ENCODE peak calls at places on chromosomes 12 and 14, in five cellular contexts. X is stimulated activated CD8-positive, alpha-beta memory T cell treated with anti-CD3 and anti-CD28 coated beads, Interleukin-15, amount 100 ng/mL, for 24 hours; W is ELF-1; V is GM20000; O is iris pigment epithelial cell. Z is an unnamed sample.

GRCh38 chr14:96470331-96470730 is 31.9 kb upstream of the PAPOLA start:
- DNase-seq in W (no peak), X (no peak), O (no peak), V (no peak), Z (no peak)

GRCh38 chr12:96271469-96272199 is 77.5 kb downstream of the ELK3 start:
- DNase-seq in W (no peak), O (no peak), X (no peak), V (no peak), Z (no peak)

GRCh38 chr12:106552228-106552627 is 30.6 kb upstream of the RFX4 start:
- DNase-seq in O (no peak), X (no peak), W (no peak), V (no peak), Z (no peak)

GRCh38 chr14:59845245-59845644 is 25.3 kb downstream of the RTN1 start:
- DNase-seq in V (no peak), X (no peak), O (no peak), W (no peak), Z (no peak)

GRCh38 chr12:85803231-85803630 is 33.0 kb downstream of the RASSF9 start:
- DNase-seq in V (no peak), W (no peak), X (no peak), O (no peak), Z (no peak)

GRCh38 chr14:20530771-20531571 is 25.6 kb downstream of the RNASE10 start:
- DNase-seq in V (peak; percentile 59), W (peak; percentile 60), O (peak; percentile 75), X (peak; percentile 9), Z (peak; percentile 50)

GRCh38 chr12:6461401-6462233 is 8.9 kb downstream of the VAMP1 start:
- DNase-seq in X (no peak), V (peak; percentile 82), O (peak; percentile 36), W (no peak), Z (peak; percentile 82)

GRCh38 chr12:6840428-6841138 is at the start of gene GNB3:
- DNase-seq in X (no peak), V (no peak), O (no peak), W (no peak), Z (no peak)

GRCh38 chr12:111363578-111363977 is 5.3 kb downstream of the PHETA1 start:
- DNase-seq in W (no peak), V (no peak), O (peak; percentile 82), X (no peak), Z (no peak)

GRCh38 chr12:107536613-107537012 is 149.0 kb upstream of the PWP1 start:
- DNase-seq in W (no peak), X (no peak), V (no peak), O (no peak), Z (no peak)

GRCh38 chr12:52280796-52281560 is 6.5 kb downstream of the KRT86 start:
- DNase-seq in O (peak; percentile 96), V (no peak), W (peak; percentile 36), X (no peak), Z (no peak)

GRCh38 chr14:102668291-102668873 is 75.9 kb downstream of the RCOR1 start:
- DNase-seq in W (no peak), X (no peak), V (no peak), O (no peak), Z (no peak)

GRCh38 chr12:2417761-2418160 is 365.0 kb downstream of the CACNA1C start:
- DNase-seq in W (peak; percentile 23), O (no peak), X (no peak), V (no peak), Z (no peak)

GRCh38 chr14:22420598-22421186 is 168.3 kb downstream of the DAD1 start:
- DNase-seq in X (no peak), W (no peak), O (no peak), V (no peak), Z (no peak)

GRCh38 chr12:95277139-95277538 is 59.5 kb downstream of the VEZT start:
- DNase-seq in X (no peak), V (no peak), O (peak; percentile 88), W (no peak), Z (no peak)

GRCh38 chr12:62827855-62828254 is 107.1 kb downstream of the PPM1H start:
- DNase-seq in W (no peak), X (no peak), O (no peak), V (no peak), Z (no peak)

GRCh38 chr14:68199465-68200145 is 380.0 kb downstream of the RAD51B start:
- DNase-seq in O (peak; percentile 71), X (no peak), V (no peak), W (peak; percentile 86), Z (no peak)

GRCh38 chr12:101940400-101940950 is 63.1 kb downstream of the DRAM1 start:
- DNase-seq in W (no peak), X (no peak), O (no peak), V (no peak), Z (no peak)

GRCh38 chr12:92059976-92060375 is 85.7 kb downstream of the BTG1 start:
- DNase-seq in V (no peak), O (peak; percentile 86), X (no peak), W (no peak), Z (no peak)

GRCh38 chr12:72560370-72560769 is 288.2 kb downstream of the TRHDE start:
- DNase-seq in W (no peak), X (no peak), V (no peak), O (no peak), Z (no peak)

GRCh38 chr14:67166450-67166853 is 22.8 kb upstream of the GARIN2 start:
- DNase-seq in X (no peak), W (peak; percentile 32), V (peak; percentile 16), O (peak; percentile 54), Z (peak; percentile 34)

GRCh38 chr12:22797686-22798085 is 172.7 kb downstream of the ETNK1 start:
- DNase-seq in X (no peak), O (no peak), V (no peak), W (no peak), Z (no peak)

GRCh38 chr12:109291531-109292341 is 17.3 kb downstream of the FOXN4 start:
- DNase-seq in W (peak; percentile 86), O (peak; percentile 4), V (no peak), X (no peak), Z (no peak)

GRCh38 chr12:51122844-51123243 is 39.4 kb upstream of the CSRNP2 start:
- DNase-seq in O (no peak), V (no peak), W (no peak), X (no peak), Z (no peak)

GRCh38 chr14:69548566-69548965 is 26.1 kb downstream of the CCDC177 start:
- DNase-seq in V (no peak), X (no peak), O (no peak), W (no peak), Z (no peak)

GRCh38 chr12:69985656-69986055 is 160.6 kb downstream of the MYRFL start:
- DNase-seq in O (no peak), V (peak; percentile 17), W (peak; percentile 48), X (no peak), Z (peak; percentile 27)

GRCh38 chr12:118102070-118102469 is 1.7 kb downstream of the VSIG10 start:
- DNase-seq in O (no peak), W (peak; percentile 71), X (no peak), V (no peak), Z (no peak)

GRCh38 chr12:90741611-90742010 is 213.4 kb downstream of the CCER1 start:
- DNase-seq in X (no peak), W (no peak), O (no peak), V (no peak), Z (no peak)

GRCh38 chr12:45572114-45572513 is 157.4 kb upstream of the ARID2 start:
- DNase-seq in O (no peak), X (no peak), V (no peak), W (no peak), Z (no peak)

GRCh38 chr12:95942106-95942531 is 295 bp downstream of the CCDC38 start:
- DNase-seq in W (peak; percentile 23), X (peak; percentile 5), O (no peak), V (no peak), Z (no peak)

GRCh38 chr14:58985786-58986185 is 202.7 kb upstream of the DAAM1 start:
- DNase-seq in X (no peak), V (no peak), O (no peak), W (no peak), Z (no peak)

GRCh38 chr14:30991408-30991807 is 34.0 kb upstream of the AP4S1 start:
- DNase-seq in V (no peak), O (no peak), X (no peak), W (no peak), Z (no peak)

GRCh38 chr14:36986407-36986806 is 186.0 kb downstream of the SLC25A21 start:
- DNase-seq in O (no peak), V (no peak), X (no peak), W (no peak), Z (no peak)

GRCh38 chr14:64727551-64728071 is 23.4 kb downstream of the PLEKHG3 start:
- DNase-seq in V (no peak), X (no peak), O (no peak), W (no peak), Z (no peak)

GRCh38 chr14:37262649-37263048 is 64.9 kb downstream of the MIPOL1 start:
- DNase-seq in X (no peak), V (no peak), O (no peak), W (peak; percentile 5), Z (no peak)

GRCh38 chr14:94560782-94561655 is at the start of gene SERPINA4:
- DNase-seq in X (no peak), O (no peak), W (no peak), V (no peak), Z (no peak)

GRCh38 chr14:83053022-83053710 is 1519.5 kb upstream of the SEL1L start:
- DNase-seq in O (no peak), V (no peak), W (no peak), X (no peak), Z (no peak)

GRCh38 chr12:115661103-115661502 is 616.4 kb downstream of the MED13L start:
- DNase-seq in O (no peak), V (no peak), W (no peak), X (no peak), Z (no peak)